ENCODE peak calls at places on chromosome 13, in six cellular contexts. One of them, this sample, is unnamed.

GRCh38 chr13:26784704-26785639 is 24.4 kb upstream of the GPR12 start:
- DNase-seq in BE2C: no peak
- DNase-seq in endothelial cell: no peak
- DNase-seq in C1 segment of cervical spinal cord: no peak
- DNase-seq in neuronal stem cell: no peak
- DNase-seq in activated CD4-positive, alpha-beta T cell treated with anti-CD3 and anti-CD28 coated beads, Interleukin-2, amount 50 U/mL, for 24 hours: no peak
- DNase-seq in this sample: no peak

GRCh38 chr13:97762141-97762540 is 191.3 kb upstream of the IPO5 start:
- DNase-seq in BE2C: no peak
- DNase-seq in endothelial cell: no peak
- DNase-seq in C1 segment of cervical spinal cord: no peak
- DNase-seq in neuronal stem cell: no peak
- DNase-seq in activated CD4-positive, alpha-beta T cell treated with anti-CD3 and anti-CD28 coated beads, Interleukin-2, amount 50 U/mL, for 24 hours: no peak
- DNase-seq in this sample: no peak

GRCh38 chr13:113820813-113821651 is 42.8 kb downstream of the GAS6 start:
- DNase-seq in BE2C: peak
- DNase-seq in endothelial cell: no peak
- DNase-seq in C1 segment of cervical spinal cord: peak
- DNase-seq in neuronal stem cell: no peak
- DNase-seq in activated CD4-positive, alpha-beta T cell treated with anti-CD3 and anti-CD28 coated beads, Interleukin-2, amount 50 U/mL, for 24 hours: no peak
- DNase-seq in this sample: no peak

GRCh38 chr13:74027161-74027779 is 106.9 kb downstream of the KLF12 start:
- DNase-seq in BE2C: no peak
- DNase-seq in endothelial cell: no peak
- DNase-seq in C1 segment of cervical spinal cord: no peak
- DNase-seq in neuronal stem cell: no peak
- DNase-seq in activated CD4-positive, alpha-beta T cell treated with anti-CD3 and anti-CD28 coated beads, Interleukin-2, amount 50 U/mL, for 24 hours: no peak
- DNase-seq in this sample: no peak

GRCh38 chr13:31038834-31039552 is 106.5 kb downstream of the TEX26 start:
- DNase-seq in BE2C: no peak
- DNase-seq in endothelial cell: no peak
- DNase-seq in C1 segment of cervical spinal cord: no peak
- DNase-seq in neuronal stem cell: no peak
- DNase-seq in activated CD4-positive, alpha-beta T cell treated with anti-CD3 and anti-CD28 coated beads, Interleukin-2, amount 50 U/mL, for 24 hours: peak
- DNase-seq in this sample: no peak

GRCh38 chr13:92734545-92734944 is 492.1 kb upstream of the GPC6 start:
- DNase-seq in BE2C: no peak
- DNase-seq in endothelial cell: no peak
- DNase-seq in C1 segment of cervical spinal cord: no peak
- DNase-seq in neuronal stem cell: no peak
- DNase-seq in activated CD4-positive, alpha-beta T cell treated with anti-CD3 and anti-CD28 coated beads, Interleukin-2, amount 50 U/mL, for 24 hours: no peak
- DNase-seq in this sample: no peak

GRCh38 chr13:109707044-109707794 is 79.2 kb downstream of the IRS2 start:
- DNase-seq in BE2C: peak
- DNase-seq in endothelial cell: no peak
- DNase-seq in C1 segment of cervical spinal cord: no peak
- DNase-seq in neuronal stem cell: no peak
- DNase-seq in activated CD4-positive, alpha-beta T cell treated with anti-CD3 and anti-CD28 coated beads, Interleukin-2, amount 50 U/mL, for 24 hours: no peak
- DNase-seq in this sample: no peak

GRCh38 chr13:110126391-110126961 is 180.5 kb downstream of the COL4A1 start:
- DNase-seq in BE2C: no peak
- DNase-seq in endothelial cell: peak
- DNase-seq in C1 segment of cervical spinal cord: no peak
- DNase-seq in neuronal stem cell: peak
- DNase-seq in activated CD4-positive, alpha-beta T cell treated with anti-CD3 and anti-CD28 coated beads, Interleukin-2, amount 50 U/mL, for 24 hours: no peak
- DNase-seq in this sample: peak

GRCh38 chr13:100291626-100292025 is 202.7 kb downstream of the PCCA start:
- DNase-seq in BE2C: no peak
- DNase-seq in endothelial cell: no peak
- DNase-seq in C1 segment of cervical spinal cord: no peak
- DNase-seq in neuronal stem cell: no peak
- DNase-seq in activated CD4-positive, alpha-beta T cell treated with anti-CD3 and anti-CD28 coated beads, Interleukin-2, amount 50 U/mL, for 24 hours: no peak
- DNase-seq in this sample: no peak

GRCh38 chr13:114127473-114128347 is 4.7 kb downstream of the RASA3 start:
- DNase-seq in BE2C: no peak
- DNase-seq in endothelial cell: no peak
- DNase-seq in C1 segment of cervical spinal cord: no peak
- DNase-seq in neuronal stem cell: no peak
- DNase-seq in activated CD4-positive, alpha-beta T cell treated with anti-CD3 and anti-CD28 coated beads, Interleukin-2, amount 50 U/mL, for 24 hours: no peak
- DNase-seq in this sample: no peak

GRCh38 chr13:112112534-112113276 is 45.8 kb downstream of the SOX1 start:
- DNase-seq in BE2C: no peak
- DNase-seq in endothelial cell: no peak
- DNase-seq in C1 segment of cervical spinal cord: no peak
- DNase-seq in neuronal stem cell: no peak
- DNase-seq in activated CD4-positive, alpha-beta T cell treated with anti-CD3 and anti-CD28 coated beads, Interleukin-2, amount 50 U/mL, for 24 hours: no peak
- DNase-seq in this sample: no peak

GRCh38 chr13:113423225-113424170 is 29.8 kb downstream of the ADPRHL1 start:
- DNase-seq in BE2C: no peak
- DNase-seq in endothelial cell: no peak
- DNase-seq in C1 segment of cervical spinal cord: no peak
- DNase-seq in neuronal stem cell: no peak
- DNase-seq in activated CD4-positive, alpha-beta T cell treated with anti-CD3 and anti-CD28 coated beads, Interleukin-2, amount 50 U/mL, for 24 hours: no peak
- DNase-seq in this sample: no peak

GRCh38 chr13:98060282-98060681 is 82.6 kb upstream of the FARP1 start:
- DNase-seq in BE2C: no peak
- DNase-seq in endothelial cell: no peak
- DNase-seq in C1 segment of cervical spinal cord: no peak
- DNase-seq in neuronal stem cell: no peak
- DNase-seq in activated CD4-positive, alpha-beta T cell treated with anti-CD3 and anti-CD28 coated beads, Interleukin-2, amount 50 U/mL, for 24 hours: no peak
- DNase-seq in this sample: no peak

GRCh38 chr13:73466561-73466960 is 407.8 kb downstream of the KLF5 start:
- DNase-seq in BE2C: no peak
- DNase-seq in endothelial cell: no peak
- DNase-seq in C1 segment of cervical spinal cord: no peak
- DNase-seq in neuronal stem cell: no peak
- DNase-seq in activated CD4-positive, alpha-beta T cell treated with anti-CD3 and anti-CD28 coated beads, Interleukin-2, amount 50 U/mL, for 24 hours: no peak
- DNase-seq in this sample: no peak

GRCh38 chr13:97538193-97538592 is 104.2 kb downstream of the RAP2A start:
- DNase-seq in BE2C: no peak
- DNase-seq in endothelial cell: no peak
- DNase-seq in C1 segment of cervical spinal cord: no peak
- DNase-seq in neuronal stem cell: no peak
- DNase-seq in activated CD4-positive, alpha-beta T cell treated with anti-CD3 and anti-CD28 coated beads, Interleukin-2, amount 50 U/mL, for 24 hours: no peak
- DNase-seq in this sample: no peak

GRCh38 chr13:22040810-22041364 is 370.0 kb downstream of the FGF9 start:
- DNase-seq in BE2C: no peak
- DNase-seq in endothelial cell: peak
- DNase-seq in C1 segment of cervical spinal cord: no peak
- DNase-seq in neuronal stem cell: no peak
- DNase-seq in activated CD4-positive, alpha-beta T cell treated with anti-CD3 and anti-CD28 coated beads, Interleukin-2, amount 50 U/mL, for 24 hours: no peak
- DNase-seq in this sample: peak

GRCh38 chr13:107743983-107744382 is 471.4 kb downstream of the LIG4 start:
- DNase-seq in BE2C: no peak
- DNase-seq in endothelial cell: no peak
- DNase-seq in C1 segment of cervical spinal cord: no peak
- DNase-seq in neuronal stem cell: no peak
- DNase-seq in activated CD4-positive, alpha-beta T cell treated with anti-CD3 and anti-CD28 coated beads, Interleukin-2, amount 50 U/mL, for 24 hours: no peak
- DNase-seq in this sample: no peak

GRCh38 chr13:41196011-41196410 is 1.6 kb upstream of the KBTBD7 start:
- DNase-seq in BE2C: no peak
- DNase-seq in endothelial cell: no peak
- DNase-seq in C1 segment of cervical spinal cord: no peak
- DNase-seq in neuronal stem cell: no peak
- DNase-seq in activated CD4-positive, alpha-beta T cell treated with anti-CD3 and anti-CD28 coated beads, Interleukin-2, amount 50 U/mL, for 24 hours: no peak
- DNase-seq in this sample: no peak

GRCh38 chr13:42707596-42707995 is 73.8 kb upstream of the FAM216B start:
- DNase-seq in BE2C: no peak
- DNase-seq in endothelial cell: no peak
- DNase-seq in C1 segment of cervical spinal cord: no peak
- DNase-seq in neuronal stem cell: no peak
- DNase-seq in activated CD4-positive, alpha-beta T cell treated with anti-CD3 and anti-CD28 coated beads, Interleukin-2, amount 50 U/mL, for 24 hours: no peak
- DNase-seq in this sample: no peak

GRCh38 chr13:112893570-112894422 is 75.2 kb upstream of the MCF2L start:
- DNase-seq in BE2C: peak
- DNase-seq in endothelial cell: peak
- DNase-seq in C1 segment of cervical spinal cord: no peak
- DNase-seq in neuronal stem cell: peak
- DNase-seq in activated CD4-positive, alpha-beta T cell treated with anti-CD3 and anti-CD28 coated beads, Interleukin-2, amount 50 U/mL, for 24 hours: no peak
- DNase-seq in this sample: no peak

GRCh38 chr13:76512676-76513277 is 373.4 kb downstream of the KCTD12 start:
- DNase-seq in BE2C: no peak
- DNase-seq in endothelial cell: no peak
- DNase-seq in C1 segment of cervical spinal cord: no peak
- DNase-seq in neuronal stem cell: no peak
- DNase-seq in activated CD4-positive, alpha-beta T cell treated with anti-CD3 and anti-CD28 coated beads, Interleukin-2, amount 50 U/mL, for 24 hours: no peak
- DNase-seq in this sample: no peak

GRCh38 chr13:76663941-76664340 is 222.3 kb downstream of the KCTD12 start:
- DNase-seq in BE2C: no peak
- DNase-seq in endothelial cell: no peak
- DNase-seq in C1 segment of cervical spinal cord: no peak
- DNase-seq in neuronal stem cell: no peak
- DNase-seq in activated CD4-positive, alpha-beta T cell treated with anti-CD3 and anti-CD28 coated beads, Interleukin-2, amount 50 U/mL, for 24 hours: no peak
- DNase-seq in this sample: no peak

GRCh38 chr13:110648848-110649421 is 33.6 kb downstream of the NAXD start:
- DNase-seq in BE2C: no peak
- DNase-seq in endothelial cell: no peak
- DNase-seq in C1 segment of cervical spinal cord: no peak
- DNase-seq in neuronal stem cell: no peak
- DNase-seq in activated CD4-positive, alpha-beta T cell treated with anti-CD3 and anti-CD28 coated beads, Interleukin-2, amount 50 U/mL, for 24 hours: no peak
- DNase-seq in this sample: no peak

GRCh38 chr13:23739597-23739996 is 149.6 kb downstream of the MIPEP start:
- DNase-seq in BE2C: no peak
- DNase-seq in endothelial cell: no peak
- DNase-seq in C1 segment of cervical spinal cord: no peak
- DNase-seq in neuronal stem cell: no peak
- DNase-seq in activated CD4-positive, alpha-beta T cell treated with anti-CD3 and anti-CD28 coated beads, Interleukin-2, amount 50 U/mL, for 24 hours: no peak
- DNase-seq in this sample: no peak

GRCh38 chr13:37241786-37242185 is 136.3 kb upstream of the CSNK1A1L start:
- DNase-seq in BE2C: no peak
- DNase-seq in endothelial cell: no peak
- DNase-seq in C1 segment of cervical spinal cord: no peak
- DNase-seq in neuronal stem cell: no peak
- DNase-seq in activated CD4-positive, alpha-beta T cell treated with anti-CD3 and anti-CD28 coated beads, Interleukin-2, amount 50 U/mL, for 24 hours: no peak
- DNase-seq in this sample: no peak

GRCh38 chr13:108835082-108835481 is 205.7 kb downstream of the MYO16 start:
- DNase-seq in BE2C: no peak
- DNase-seq in endothelial cell: no peak
- DNase-seq in C1 segment of cervical spinal cord: no peak
- DNase-seq in neuronal stem cell: no peak
- DNase-seq in activated CD4-positive, alpha-beta T cell treated with anti-CD3 and anti-CD28 coated beads, Interleukin-2, amount 50 U/mL, for 24 hours: no peak
- DNase-seq in this sample: no peak

GRCh38 chr13:43058318-43058674 is 34.9 kb downstream of the DNAJC15 start:
- DNase-seq in BE2C: peak
- DNase-seq in endothelial cell: no peak
- DNase-seq in C1 segment of cervical spinal cord: no peak
- DNase-seq in neuronal stem cell: no peak
- DNase-seq in activated CD4-positive, alpha-beta T cell treated with anti-CD3 and anti-CD28 coated beads, Interleukin-2, amount 50 U/mL, for 24 hours: no peak
- DNase-seq in this sample: no peak

GRCh38 chr13:113637262-113638160 is 20.5 kb downstream of the ATP4B start:
- DNase-seq in BE2C: peak
- DNase-seq in endothelial cell: no peak
- DNase-seq in C1 segment of cervical spinal cord: no peak
- DNase-seq in neuronal stem cell: no peak
- DNase-seq in activated CD4-positive, alpha-beta T cell treated with anti-CD3 and anti-CD28 coated beads, Interleukin-2, amount 50 U/mL, for 24 hours: no peak
- DNase-seq in this sample: no peak

GRCh38 chr13:49098771-49099512 is 121.2 kb upstream of the MLNR start:
- DNase-seq in BE2C: no peak
- DNase-seq in endothelial cell: no peak
- DNase-seq in C1 segment of cervical spinal cord: no peak
- DNase-seq in neuronal stem cell: no peak
- DNase-seq in activated CD4-positive, alpha-beta T cell treated with anti-CD3 and anti-CD28 coated beads, Interleukin-2, amount 50 U/mL, for 24 hours: no peak
- DNase-seq in this sample: peak

GRCh38 chr13:105972811-105973590 is 562.5 kb downstream of the EFNB2 start:
- DNase-seq in BE2C: no peak
- DNase-seq in endothelial cell: no peak
- DNase-seq in C1 segment of cervical spinal cord: no peak
- DNase-seq in neuronal stem cell: no peak
- DNase-seq in activated CD4-positive, alpha-beta T cell treated with anti-CD3 and anti-CD28 coated beads, Interleukin-2, amount 50 U/mL, for 24 hours: no peak
- DNase-seq in this sample: no peak

GRCh38 chr13:113207890-113208423 is 512 bp downstream of the PCID2 start:
- DNase-seq in BE2C: peak
- DNase-seq in endothelial cell: peak
- DNase-seq in C1 segment of cervical spinal cord: no peak
- DNase-seq in neuronal stem cell: peak
- DNase-seq in activated CD4-positive, alpha-beta T cell treated with anti-CD3 and anti-CD28 coated beads, Interleukin-2, amount 50 U/mL, for 24 hours: no peak
- DNase-seq in this sample: no peak

GRCh38 chr13:30033681-30034447 is 183.4 kb upstream of the UBL3 start:
- DNase-seq in BE2C: no peak
- DNase-seq in endothelial cell: no peak
- DNase-seq in C1 segment of cervical spinal cord: no peak
- DNase-seq in neuronal stem cell: no peak
- DNase-seq in activated CD4-positive, alpha-beta T cell treated with anti-CD3 and anti-CD28 coated beads, Interleukin-2, amount 50 U/mL, for 24 hours: no peak
- DNase-seq in this sample: no peak

GRCh38 chr13:110137677-110138008 is 169.3 kb downstream of the COL4A1 start:
- DNase-seq in BE2C: no peak
- DNase-seq in endothelial cell: no peak
- DNase-seq in C1 segment of cervical spinal cord: no peak
- DNase-seq in neuronal stem cell: no peak
- DNase-seq in activated CD4-positive, alpha-beta T cell treated with anti-CD3 and anti-CD28 coated beads, Interleukin-2, amount 50 U/mL, for 24 hours: peak
- DNase-seq in this sample: peak

GRCh38 chr13:100214886-100215285 is 126.0 kb downstream of the PCCA start:
- DNase-seq in BE2C: no peak
- DNase-seq in endothelial cell: no peak
- DNase-seq in C1 segment of cervical spinal cord: no peak
- DNase-seq in neuronal stem cell: no peak
- DNase-seq in activated CD4-positive, alpha-beta T cell treated with anti-CD3 and anti-CD28 coated beads, Interleukin-2, amount 50 U/mL, for 24 hours: no peak
- DNase-seq in this sample: peak

GRCh38 chr13:39417643-39418042 is 185.3 kb downstream of the LHFPL6 start:
- DNase-seq in BE2C: no peak
- DNase-seq in endothelial cell: no peak
- DNase-seq in C1 segment of cervical spinal cord: no peak
- DNase-seq in neuronal stem cell: peak
- DNase-seq in activated CD4-positive, alpha-beta T cell treated with anti-CD3 and anti-CD28 coated beads, Interleukin-2, amount 50 U/mL, for 24 hours: no peak
- DNase-seq in this sample: no peak

GRCh38 chr13:110471833-110472162 is 89.7 kb downstream of the RAB20 start:
- DNase-seq in BE2C: no peak
- DNase-seq in endothelial cell: no peak
- DNase-seq in C1 segment of cervical spinal cord: no peak
- DNase-seq in neuronal stem cell: no peak
- DNase-seq in activated CD4-positive, alpha-beta T cell treated with anti-CD3 and anti-CD28 coated beads, Interleukin-2, amount 50 U/mL, for 24 hours: no peak
- DNase-seq in this sample: no peak